ENCODE peak calls at places on chromosomes 5 and 9, in six cellular contexts. B is islet precursor cell, V is heart right ventricle, M is uterus, N is cardiac muscle cell, Y is skeletal muscle cell. J is an unnamed sample.

GRCh38 chr5:161535762-161536161 is 10.8 kb downstream of the GABRB2 start:
- DNase-seq in B (peak; percentile 57), V (no peak), M (no peak), N (no peak), Y (no peak), J (no peak)

GRCh38 chr9:113875917-113876805 is at the start of gene ZNF618:
- DNase-seq in B (peak; percentile 61), V (peak; percentile 11), M (peak; percentile 40), N (peak; percentile 54), Y (no peak), J (no peak)

GRCh38 chr5:127320032-127320945 is 29.7 kb downstream of the MEGF10 start:
- DNase-seq in B (no peak), V (no peak), M (no peak), N (peak; percentile 47), Y (no peak), J (no peak)

GRCh38 chr5:92527311-92528078 is 1053.5 kb downstream of the NR2F1-AS1 start:
- DNase-seq in B (no peak), V (no peak), M (no peak), N (peak; percentile 35), Y (peak; percentile 40), J (no peak)

GRCh38 chr9:34256104-34256503 is 73.0 kb downstream of the KIF24 start:
- DNase-seq in B (peak; percentile 57), V (no peak), M (no peak), N (no peak), Y (no peak), J (peak; percentile 68)

GRCh38 chr5:81768960-81769452 is 18.1 kb upstream of the SSBP2 start:
- DNase-seq in B (no peak), V (no peak), M (no peak), N (peak; percentile 73), Y (peak; percentile 75), J (no peak)

GRCh38 chr9:33164138-33164809 is 2.9 kb downstream of the B4GALT1 start:
- DNase-seq in B (no peak), V (peak; percentile 44), M (no peak), N (peak; percentile 66), Y (no peak), J (no peak)

GRCh38 chr5:120872292-120872691 is 408.2 kb downstream of the PRR16 start:
- DNase-seq in B (no peak), V (no peak), M (no peak), N (peak; percentile 4), Y (no peak), J (no peak)

GRCh38 chr9:83431470-83432060 is 106.6 kb downstream of the FRMD3 start:
- DNase-seq in B (no peak), V (no peak), M (no peak), N (no peak), Y (no peak), J (no peak)

GRCh38 chr5:82833277-82833676 is 243.9 kb downstream of the TMEM167A start:
- DNase-seq in B (no peak), V (no peak), M (no peak), N (no peak), Y (no peak), J (no peak)

GRCh38 chr9:133171161-133171955 is 7.6 kb upstream of the GBGT1 start:
- DNase-seq in B (no peak), V (no peak), M (no peak), N (no peak), Y (no peak), J (no peak)

GRCh38 chr5:14687023-14687665 is 22.6 kb downstream of the OTULIN start:
- DNase-seq in B (no peak), V (peak; percentile 48), M (no peak), N (peak; percentile 47), Y (no peak), J (no peak)

GRCh38 chr5:82334856-82335255 is 56.7 kb upstream of the RPS23 start:
- DNase-seq in B (peak; percentile 66), V (no peak), M (no peak), N (peak; percentile 93), Y (peak; percentile 67), J (no peak)

GRCh38 chr5:1895771-1896420 is 13.2 kb upstream of the IRX4 start:
- DNase-seq in B (no peak), V (no peak), M (no peak), N (no peak), Y (no peak), J (no peak)

GRCh38 chr5:174533771-174534221 is 190.6 kb upstream of the MSX2 start:
- DNase-seq in B (no peak), V (no peak), M (no peak), N (peak; percentile 57), Y (peak; percentile 52), J (no peak)

GRCh38 chr9:37908283-37908682 is 4.4 kb upstream of the SLC25A51 start:
- DNase-seq in B (peak; percentile 72), V (no peak), M (no peak), N (peak; percentile 64), Y (no peak), J (no peak)

J was measured in lower leg skin.